ENCODE peak calls at places on chromosomes 1 and 21, in five cellular contexts. G, S, Y, T and B are unnamed samples.

GRCh38 chr1:96684737-96685136 is 36.8 kb upstream of the PTBP2 start:
- DNase-seq in G (no peak), Y (no peak), S (no peak), T (no peak), B (no peak)

GRCh38 chr1:161681879-161682278 is 18.9 kb downstream of the FCGR2B start:
- DNase-seq in T (no peak), S (no peak), G (no peak), Y (no peak), B (no peak)

GRCh38 chr1:93346472-93346991 is 825 bp downstream of the DR1 start:
- DNase-seq in T (peak), S (peak), G (no peak), Y (peak), B (peak)

GRCh38 chr1:6544831-6545230 is 9.5 kb downstream of the NOL9 start:
- DNase-seq in S (peak), T (peak), G (no peak), Y (no peak), B (peak)

GRCh38 chr21:42287193-42288083 is 27.8 kb downstream of the TFF3 start:
- DNase-seq in G (no peak), S (no peak), Y (no peak), T (no peak), B (no peak)

GRCh38 chr1:221892301-221892830 is 150.5 kb upstream of the DUSP10 start:
- DNase-seq in G (no peak), Y (no peak), S (no peak), T (no peak), B (no peak)

GRCh38 chr1:176187001-176187400 is 20.1 kb downstream of the COP1 start:
- DNase-seq in S (no peak), Y (no peak), T (no peak), G (no peak), B (no peak)

GRCh38 chr1:206472454-206472853 is 2.2 kb downstream of the IKBKE start:
- DNase-seq in T (peak), G (peak), S (no peak), Y (no peak), B (peak)

GRCh38 chr1:99240621-99241020 is 23.7 kb upstream of the PLPPR4 start:
- DNase-seq in T (no peak), G (no peak), S (no peak), Y (no peak), B (no peak)

GRCh38 chr1:47823016-47823843 is 174.0 kb downstream of the TRABD2B start:
- DNase-seq in S (no peak), G (no peak), T (no peak), Y (no peak), B (peak)

GRCh38 chr21:31041295-31042079 is 3.2 kb upstream of the KRTAP19-8 start:
- DNase-seq in S (no peak), T (no peak), Y (no peak), G (no peak), B (no peak)

GRCh38 chr1:216749219-216749618 is 26.0 kb upstream of the ESRRG start:
- DNase-seq in Y (no peak), G (no peak), S (no peak), T (no peak), B (no peak)

GRCh38 chr1:24353292-24353891 is 34.2 kb downstream of the GRHL3 start:
- DNase-seq in S (no peak), Y (no peak), T (no peak), G (no peak), B (no peak)

GRCh38 chr21:31220567-31220966 is 123.5 kb downstream of the TIAM1 start:
- DNase-seq in T (no peak), G (no peak), Y (no peak), S (peak), B (peak)

GRCh38 chr1:214393086-214393485 is 112.1 kb downstream of the SMYD2 start:
- DNase-seq in S (no peak), T (no peak), Y (no peak), G (no peak), B (no peak)

GRCh38 chr1:16371725-16372124 is 4.7 kb downstream of the SZRD1 start:
- DNase-seq in S (peak), Y (no peak), T (peak), G (no peak), B (no peak)

GRCh38 chr1:40530735-40531380 is 579 bp upstream of the ZNF684 start:
- DNase-seq in G (no peak), Y (no peak), T (peak), S (no peak), B (peak)

GRCh38 chr1:212504171-212504803 is 71.6 kb downstream of the NENF start:
- DNase-seq in S (no peak), Y (no peak), T (no peak), G (no peak), B (no peak)

GRCh38 chr21:42157606-42158310 is 61.2 kb upstream of the ABCG1 start:
- DNase-seq in Y (no peak), S (no peak), G (no peak), T (no peak), B (no peak)

GRCh38 chr1:25019351-25020172 is 89.5 kb upstream of the RUNX3 start:
- DNase-seq in G (no peak), S (no peak), Y (no peak), T (no peak), B (no peak)

GRCh38 chr1:165577707-165578106 is 33.9 kb downstream of the LRRC52 start:
- DNase-seq in Y (no peak), G (no peak), T (no peak), S (no peak), B (no peak)

GRCh38 chr1:217568200-217568599 is 62.7 kb downstream of the GPATCH2 start:
- DNase-seq in T (no peak), G (no peak), S (no peak), Y (no peak), B (no peak)

GRCh38 chr1:117130526-117130925 is 9.0 kb upstream of the TRIM45 start:
- DNase-seq in S (no peak), Y (no peak), T (no peak), G (no peak), B (no peak)

GRCh38 chr1:117059334-117059677 is 820 bp upstream of the TTF2 start:
- DNase-seq in Y (no peak), S (peak), G (peak), T (no peak), B (peak)

GRCh38 chr1:172931846-172932245 is 118.9 kb downstream of the TNFSF18 start:
- DNase-seq in T (peak), Y (no peak), G (no peak), S (no peak), B (no peak)

GRCh38 chr1:166235728-166236127 is 68.9 kb upstream of the FAM78B start:
- DNase-seq in G (no peak), S (no peak), T (no peak), Y (no peak), B (no peak)

GRCh38 chr1:907611-908451 is 15.9 kb upstream of the SAMD11 start:
- DNase-seq in T (no peak), G (no peak), Y (no peak), S (no peak), B (peak)

GRCh38 chr1:39852214-39852791 is 31.0 kb downstream of the TRIT1 start:
- DNase-seq in G (no peak), S (peak), T (peak), Y (peak), B (no peak)

GRCh38 chr1:210448293-210448892 is 119.7 kb downstream of the HHAT start:
- DNase-seq in G (no peak), Y (peak), T (peak), S (peak), B (peak)

GRCh38 chr21:36549470-36549869 is 69.5 kb upstream of the CLDN14 start:
- DNase-seq in G (no peak), S (no peak), T (no peak), Y (no peak), B (no peak)

GRCh38 chr21:31517664-31518402 is 141.7 kb upstream of the SOD1 start:
- DNase-seq in S (no peak), Y (no peak), T (no peak), G (no peak), B (no peak)

GRCh38 chr1:54518489-54518888 is 29.5 kb upstream of the ACOT11 start:
- DNase-seq in S (no peak), G (no peak), T (no peak), Y (no peak), B (no peak)

GRCh38 chr1:8424539-8425116 is 106.7 kb downstream of the SLC45A1 start:
- DNase-seq in G (peak), S (peak), T (no peak), Y (peak), B (no peak)

GRCh38 chr1:205259361-205259832 is 31.7 kb downstream of the TMCC2 start:
- DNase-seq in Y (no peak), G (no peak), S (no peak), T (peak), B (peak)

GRCh38 chr1:232684331-232685105 is 54.6 kb upstream of the SIPA1L2 start:
- DNase-seq in T (peak), Y (no peak), S (peak), G (no peak), B (no peak)

GRCh38 chr1:31723828-31724359 is 20.1 kb upstream of the COL16A1 start:
- DNase-seq in G (peak), S (peak), Y (peak), T (peak), B (peak)

GRCh38 chr1:2014181-2014580 is 5.0 kb upstream of the GABRD start:
- DNase-seq in S (no peak), T (no peak), G (no peak), Y (no peak), B (peak)

GRCh38 chr21:24420694-24421093 is 1186.6 kb downstream of the MRPL39 start:
- DNase-seq in T (no peak), G (no peak), S (no peak), Y (no peak), B (no peak)